ENCODE peak calls at places on chromosome 17, in eight cellular contexts. One of them, this sample, is unnamed.
A peak's percentile ranks its signal among the peaks of the same experiment; 100 is the strongest.

GRCh38 chr17:38660097-38661026 is 14.4 kb downstream of the EPOP start:
- DNase-seq in tibial nerve: no peak
- DNase-seq in BE2C: no peak
- DNase-seq in fibroblast of lung: no peak
- DNase-seq in mesothelial cell of epicardium: no peak
- DNase-seq in breast epithelium: no peak
- DNase-seq in B cell: no peak
- DNase-seq in left lung: no peak
- DNase-seq in this sample: no peak

GRCh38 chr17:77453613-77454559 is 313.1 kb downstream of the SEC14L1 start:
- DNase-seq in tibial nerve: no peak
- DNase-seq in mesothelial cell of epicardium: no peak
- DNase-seq in fibroblast of lung: no peak
- DNase-seq in breast epithelium: peak; percentile 80
- DNase-seq in left lung: peak; percentile 86
- DNase-seq in B cell: no peak
- DNase-seq in BE2C: no peak
- DNase-seq in this sample: peak; percentile 64

GRCh38 chr17:13957636-13958035 is 111.7 kb upstream of the COX10 start:
- DNase-seq in BE2C: no peak
- DNase-seq in left lung: no peak
- DNase-seq in B cell: no peak
- DNase-seq in fibroblast of lung: peak; percentile 3
- DNase-seq in mesothelial cell of epicardium: no peak
- DNase-seq in breast epithelium: no peak
- DNase-seq in tibial nerve: no peak
- DNase-seq in this sample: no peak

GRCh38 chr17:33144837-33145236 is 148.3 kb downstream of the ASIC2 start:
- DNase-seq in left lung: no peak
- DNase-seq in BE2C: no peak
- DNase-seq in breast epithelium: no peak
- DNase-seq in tibial nerve: no peak
- DNase-seq in fibroblast of lung: no peak
- DNase-seq in B cell: no peak
- DNase-seq in mesothelial cell of epicardium: no peak
- DNase-seq in this sample: no peak

GRCh38 chr17:5467416-5467815 is 1.4 kb downstream of the DHX33 start:
- DNase-seq in BE2C: no peak
- DNase-seq in B cell: no peak
- DNase-seq in breast epithelium: no peak
- DNase-seq in tibial nerve: no peak
- DNase-seq in fibroblast of lung: peak; percentile 1
- DNase-seq in left lung: no peak
- DNase-seq in mesothelial cell of epicardium: no peak
- DNase-seq in this sample: no peak

GRCh38 chr17:34319087-34319486 is at the start of gene CCL8:
- DNase-seq in left lung: no peak
- DNase-seq in fibroblast of lung: no peak
- DNase-seq in mesothelial cell of epicardium: no peak
- DNase-seq in B cell: no peak
- DNase-seq in breast epithelium: no peak
- DNase-seq in tibial nerve: no peak
- DNase-seq in BE2C: no peak
- DNase-seq in this sample: no peak

GRCh38 chr17:11241611-11242226 is 706 bp downstream of the SHISA6 start:
- DNase-seq in left lung: peak; percentile 69
- DNase-seq in B cell: no peak
- DNase-seq in BE2C: no peak
- DNase-seq in mesothelial cell of epicardium: no peak
- DNase-seq in fibroblast of lung: no peak
- DNase-seq in tibial nerve: no peak
- DNase-seq in breast epithelium: peak; percentile 59
- DNase-seq in this sample: no peak

GRCh38 chr17:65403129-65403528 is 158.3 kb downstream of the AXIN2 start:
- DNase-seq in tibial nerve: no peak
- DNase-seq in B cell: no peak
- DNase-seq in BE2C: no peak
- DNase-seq in mesothelial cell of epicardium: no peak
- DNase-seq in breast epithelium: no peak
- DNase-seq in left lung: no peak
- DNase-seq in fibroblast of lung: no peak
- DNase-seq in this sample: no peak

GRCh38 chr17:4856937-4857314 is 23.8 kb downstream of the MINK1 start:
- DNase-seq in mesothelial cell of epicardium: no peak
- DNase-seq in B cell: no peak
- DNase-seq in breast epithelium: no peak
- DNase-seq in BE2C: no peak
- DNase-seq in tibial nerve: no peak
- DNase-seq in left lung: no peak
- DNase-seq in fibroblast of lung: no peak
- DNase-seq in this sample: no peak

GRCh38 chr17:9684955-9685621 is 39.8 kb downstream of the USP43 start:
- DNase-seq in tibial nerve: no peak
- DNase-seq in fibroblast of lung: peak; percentile 47
- DNase-seq in breast epithelium: no peak
- DNase-seq in B cell: no peak
- DNase-seq in mesothelial cell of epicardium: no peak
- DNase-seq in left lung: no peak
- DNase-seq in BE2C: no peak
- DNase-seq in this sample: no peak

GRCh38 chr17:50817838-50818237 is 17.5 kb upstream of the WFIKKN2 start:
- DNase-seq in B cell: no peak
- DNase-seq in fibroblast of lung: peak; percentile 61
- DNase-seq in tibial nerve: no peak
- DNase-seq in breast epithelium: no peak
- DNase-seq in left lung: no peak
- DNase-seq in mesothelial cell of epicardium: no peak
- DNase-seq in BE2C: no peak
- DNase-seq in this sample: no peak

GRCh38 chr17:34763727-34764665 is 184.6 kb downstream of the TMEM132E start:
- DNase-seq in mesothelial cell of epicardium: no peak
- DNase-seq in fibroblast of lung: no peak
- DNase-seq in tibial nerve: no peak
- DNase-seq in B cell: peak; percentile 30
- DNase-seq in left lung: no peak
- DNase-seq in BE2C: no peak
- DNase-seq in breast epithelium: no peak
- DNase-seq in this sample: no peak

GRCh38 chr17:19327039-19327776 is 35.3 kb downstream of the B9D1 start:
- DNase-seq in breast epithelium: no peak
- DNase-seq in BE2C: no peak
- DNase-seq in B cell: no peak
- DNase-seq in mesothelial cell of epicardium: no peak
- DNase-seq in fibroblast of lung: peak; percentile 95
- DNase-seq in tibial nerve: no peak
- DNase-seq in left lung: peak; percentile 43
- DNase-seq in this sample: no peak

GRCh38 chr17:48478224-48479013 is 48.4 kb upstream of the SKAP1 start:
- DNase-seq in B cell: no peak
- DNase-seq in breast epithelium: no peak
- DNase-seq in fibroblast of lung: no peak
- DNase-seq in left lung: no peak
- DNase-seq in BE2C: no peak
- DNase-seq in mesothelial cell of epicardium: no peak
- DNase-seq in tibial nerve: no peak
- DNase-seq in this sample: peak; percentile 78

GRCh38 chr17:62963296-62963695 is 2.7 kb upstream of the TANC2 start:
- DNase-seq in tibial nerve: no peak
- DNase-seq in B cell: no peak
- DNase-seq in BE2C: no peak
- DNase-seq in mesothelial cell of epicardium: no peak
- DNase-seq in breast epithelium: no peak
- DNase-seq in left lung: no peak
- DNase-seq in fibroblast of lung: peak; percentile 93
- DNase-seq in this sample: no peak

GRCh38 chr17:32814837-32815236 is 62.1 kb downstream of the MYO1D start:
- DNase-seq in BE2C: no peak
- DNase-seq in B cell: no peak
- DNase-seq in left lung: no peak
- DNase-seq in fibroblast of lung: no peak
- DNase-seq in mesothelial cell of epicardium: no peak
- DNase-seq in breast epithelium: no peak
- DNase-seq in tibial nerve: no peak
- DNase-seq in this sample: no peak

GRCh38 chr17:14198013-14198412 is 38.6 kb downstream of the CDRT15 start:
- DNase-seq in fibroblast of lung: no peak
- DNase-seq in breast epithelium: no peak
- DNase-seq in left lung: no peak
- DNase-seq in BE2C: peak; percentile 59
- DNase-seq in tibial nerve: no peak
- DNase-seq in mesothelial cell of epicardium: no peak
- DNase-seq in B cell: no peak
- DNase-seq in this sample: no peak

DNA sequence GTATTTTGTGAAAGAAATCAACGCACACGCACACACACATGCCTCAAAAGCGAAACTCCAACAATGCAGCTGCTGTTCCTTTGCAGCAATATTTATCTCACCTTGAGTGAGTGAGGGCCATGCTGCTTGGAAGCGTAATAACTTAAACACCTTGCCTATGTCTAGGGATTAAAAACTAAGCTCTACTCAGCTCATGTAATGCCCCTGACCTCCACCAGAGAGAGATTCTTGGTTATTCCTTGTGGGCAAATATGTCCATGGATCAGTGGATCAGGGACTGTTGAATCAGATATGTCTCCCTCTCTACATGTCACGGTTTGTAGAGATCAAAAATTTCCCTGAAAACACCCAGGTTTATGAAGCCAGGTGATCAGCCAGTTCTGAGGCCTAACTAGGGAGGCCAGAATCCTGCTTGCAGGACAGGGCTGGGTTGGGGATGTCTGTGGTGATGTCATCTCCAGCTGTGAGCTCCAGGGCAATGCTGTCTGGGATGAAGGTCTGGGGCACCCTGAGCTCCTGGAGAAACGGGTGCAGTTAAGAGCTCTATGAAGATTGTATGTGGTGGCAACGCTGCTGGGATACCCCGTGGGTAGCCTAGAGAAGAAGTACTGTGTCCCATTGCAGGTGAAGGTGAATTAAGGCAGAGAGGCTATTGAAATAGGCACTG is 149.4 kb downstream of the KCNJ12 start:
- DNase-seq in mesothelial cell of epicardium: no peak
- DNase-seq in B cell: no peak
- DNase-seq in tibial nerve: no peak
- DNase-seq in fibroblast of lung: no peak
- DNase-seq in breast epithelium: no peak
- DNase-seq in BE2C: no peak
- DNase-seq in left lung: no peak
- DNase-seq in this sample: no peak
- TF ChIP-seq CTCF in mesothelial cell of epicardium: no peak
- TF ChIP-seq CTCF in B cell: no peak
- TF ChIP-seq CTCF in tibial nerve: no peak
- TF ChIP-seq CTCF in fibroblast of lung: no peak
- TF ChIP-seq CTCF in breast epithelium: no peak
- TF ChIP-seq CTCF in BE2C: peak; percentile 3
- TF ChIP-seq CTCF in left lung: no peak
- TF ChIP-seq CTCF in this sample: no peak

GRCh38 chr17:58432806-58433573 is 15.7 kb upstream of the RNF43 start:
- DNase-seq in left lung: no peak
- DNase-seq in mesothelial cell of epicardium: no peak
- DNase-seq in fibroblast of lung: no peak
- DNase-seq in tibial nerve: no peak
- DNase-seq in B cell: no peak
- DNase-seq in BE2C: no peak
- DNase-seq in breast epithelium: no peak
- DNase-seq in this sample: no peak
- TF ChIP-seq CTCF in left lung: no peak
- TF ChIP-seq CTCF in mesothelial cell of epicardium: no peak
- TF ChIP-seq CTCF in fibroblast of lung: no peak
- TF ChIP-seq CTCF in tibial nerve: no peak
- TF ChIP-seq CTCF in B cell: no peak
- TF ChIP-seq CTCF in BE2C: no peak
- TF ChIP-seq CTCF in breast epithelium: no peak
- TF ChIP-seq CTCF in this sample: no peak

GRCh38 chr17:2750721-2751120 is 1.3 kb upstream of the CCDC92B start:
- DNase-seq in breast epithelium: no peak
- DNase-seq in B cell: no peak
- DNase-seq in fibroblast of lung: no peak
- DNase-seq in left lung: no peak
- DNase-seq in BE2C: no peak
- DNase-seq in tibial nerve: no peak
- DNase-seq in mesothelial cell of epicardium: no peak
- DNase-seq in this sample: no peak

GRCh38 chr17:2758870-2759269 is 9.4 kb upstream of the CCDC92B start:
- DNase-seq in mesothelial cell of epicardium: no peak
- DNase-seq in breast epithelium: no peak
- DNase-seq in fibroblast of lung: no peak
- DNase-seq in tibial nerve: no peak
- DNase-seq in B cell: no peak
- DNase-seq in BE2C: no peak
- DNase-seq in left lung: no peak
- DNase-seq in this sample: no peak

GRCh38 chr17:2751482-2751881 is 2.0 kb upstream of the CCDC92B start:
- DNase-seq in mesothelial cell of epicardium: no peak
- DNase-seq in breast epithelium: no peak
- DNase-seq in B cell: no peak
- DNase-seq in left lung: no peak
- DNase-seq in fibroblast of lung: no peak
- DNase-seq in tibial nerve: no peak
- DNase-seq in BE2C: no peak
- DNase-seq in this sample: no peak

DNA sequence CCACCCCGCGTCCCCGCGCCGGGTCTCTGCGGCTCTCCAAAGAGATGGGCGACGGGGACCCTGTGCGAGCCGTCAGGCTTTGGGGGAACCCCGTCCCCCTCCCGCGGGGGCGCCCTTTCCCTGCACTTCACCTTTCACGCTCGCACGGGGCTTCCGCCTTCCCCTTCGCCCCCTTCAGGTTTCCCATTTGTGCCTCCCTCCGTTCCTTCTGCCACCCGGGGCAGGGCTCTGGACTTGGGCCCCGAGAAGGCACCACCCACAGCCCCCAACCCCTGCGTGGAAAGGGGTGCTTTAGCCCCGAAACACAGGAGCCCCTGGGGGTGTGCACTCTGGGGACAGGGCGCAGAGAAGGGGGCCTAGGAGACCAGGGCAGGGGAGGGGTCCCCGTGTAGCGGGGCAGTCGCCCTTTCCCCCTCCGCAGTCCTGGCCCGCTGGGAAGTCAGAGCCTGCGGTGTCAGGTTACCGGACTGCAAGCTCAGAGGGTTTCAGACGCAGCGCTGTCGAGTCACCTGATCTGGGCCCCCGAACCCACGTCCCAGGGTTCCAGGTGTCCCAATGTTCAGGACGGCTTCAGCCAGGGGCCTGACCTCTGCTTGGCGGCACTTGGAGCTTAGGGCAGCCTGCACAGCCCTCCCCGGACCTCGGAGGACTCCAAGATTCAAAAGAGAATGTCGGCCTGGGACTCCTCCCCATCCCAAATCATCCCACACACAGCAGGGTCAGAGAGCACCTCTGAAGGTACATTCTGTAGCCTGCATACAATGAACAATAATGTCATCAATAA is 6.7 kb upstream of the CCDC92B start:
- DNase-seq in tibial nerve: no peak
- DNase-seq in BE2C: no peak
- DNase-seq in breast epithelium: no peak
- DNase-seq in left lung: no peak
- DNase-seq in B cell: no peak
- DNase-seq in mesothelial cell of epicardium: no peak
- DNase-seq in fibroblast of lung: no peak
- DNase-seq in this sample: no peak
- TF ChIP-seq CTCF in tibial nerve: no peak
- TF ChIP-seq CTCF in BE2C: no peak
- TF ChIP-seq CTCF in breast epithelium: no peak
- TF ChIP-seq CTCF in left lung: no peak
- TF ChIP-seq CTCF in B cell: no peak
- TF ChIP-seq CTCF in mesothelial cell of epicardium: no peak
- TF ChIP-seq CTCF in fibroblast of lung: no peak
- TF ChIP-seq CTCF in this sample: no peak

GRCh38 chr17:73820686-73821448 is 176.6 kb upstream of the SDK2 start:
- DNase-seq in fibroblast of lung: peak; percentile 20
- DNase-seq in left lung: no peak
- DNase-seq in BE2C: peak; percentile 82
- DNase-seq in breast epithelium: no peak
- DNase-seq in tibial nerve: no peak
- DNase-seq in mesothelial cell of epicardium: no peak
- DNase-seq in B cell: no peak
- DNase-seq in this sample: no peak
- TF ChIP-seq CTCF in fibroblast of lung: no peak
- TF ChIP-seq CTCF in left lung: no peak
- TF ChIP-seq CTCF in BE2C: peak; percentile 59
- TF ChIP-seq CTCF in breast epithelium: no peak
- TF ChIP-seq CTCF in tibial nerve: peak; percentile 8
- TF ChIP-seq CTCF in mesothelial cell of epicardium: no peak
- TF ChIP-seq CTCF in B cell: no peak
- TF ChIP-seq CTCF in this sample: no peak